ENCODE peak calls at places on chromosomes 7 and 10, in six cellular contexts. I, T, N, J, K and U are unnamed samples.

GRCh38 chr10:118488710-118489497 is 106.5 kb downstream of the PRLHR start:
- DNase-seq in I (no peak), T (no peak), N (no peak), J (no peak), K (no peak), U (no peak)

GRCh38 chr7:1856161-1856965 is 186.3 kb downstream of the ELFN1 start:
- DNase-seq in I (no peak), T (no peak), N (no peak), J (no peak), K (no peak), U (no peak)

GRCh38 chr10:63717089-63717715 is 196.0 kb downstream of the REEP3 start:
- DNase-seq in I (no peak), T (no peak), N (no peak), J (no peak), K (no peak), U (no peak)

GRCh38 chr7:29479606-29480200 is 83.9 kb upstream of the PRR15 start:
- DNase-seq in I (peak), T (no peak), N (no peak), J (no peak), K (no peak), U (no peak)

GRCh38 chr7:5656233-5656632 is 125.2 kb downstream of the RNF216 start:
- DNase-seq in I (no peak), T (no peak), N (no peak), J (no peak), K (no peak), U (no peak)

GRCh38 chr7:98922392-98923107 is 44.2 kb downstream of the TRRAP start:
- DNase-seq in I (no peak), T (no peak), N (no peak), J (no peak), K (peak), U (no peak)

GRCh38 chr10:86956195-86956840 is 1.1 kb downstream of the MMRN2 start:
- DNase-seq in I (no peak), T (no peak), N (no peak), J (no peak), K (no peak), U (no peak)

GRCh38 chr7:388461-388960 is 98.5 kb downstream of the FOXL3 start:
- DNase-seq in I (no peak), T (no peak), N (no peak), J (no peak), K (no peak), U (no peak)

GRCh38 chr7:26675143-26675887 is 189.1 kb downstream of the SKAP2 start:
- DNase-seq in I (no peak), T (peak), N (no peak), J (no peak), K (no peak), U (peak)

GRCh38 chr10:77268721-77269120 is 368.9 kb downstream of the KCNMA1 start:
- DNase-seq in I (no peak), T (no peak), N (no peak), J (no peak), K (no peak), U (no peak)

GRCh38 chr10:26527018-26527417 is 88.9 kb downstream of the APBB1IP start:
- DNase-seq in I (no peak), T (no peak), N (no peak), J (no peak), K (no peak), U (no peak)

GRCh38 chr10:71797533-71798307 is 24.4 kb upstream of the VSIR start:
- DNase-seq in I (no peak), T (no peak), N (no peak), J (no peak), K (no peak), U (no peak)

GRCh38 chr7:37311282-37311868 is 137.3 kb downstream of the ELMO1 start:
- DNase-seq in I (no peak), T (no peak), N (no peak), J (no peak), K (peak), U (no peak)

GRCh38 chr10:32187686-32188085 is 131.5 kb upstream of the KIF5B start:
- DNase-seq in I (no peak), T (no peak), N (no peak), J (no peak), K (no peak), U (no peak)

GRCh38 chr7:37927739-37928444 is 7.5 kb downstream of the EPDR1 start:
- DNase-seq in I (no peak), T (no peak), N (no peak), J (no peak), K (no peak), U (no peak)

GRCh38 chr7:157503229-157503628 is 166.4 kb downstream of the DNAJB6 start:
- DNase-seq in I (no peak), T (no peak), N (no peak), J (no peak), K (no peak), U (no peak)

GRCh38 chr7:41420421-41420820 is 282.5 kb downstream of the INHBA start:
- DNase-seq in I (no peak), T (no peak), N (no peak), J (no peak), K (no peak), U (no peak)

GRCh38 chr7:110922906-110923305 is 168.0 kb upstream of the LRRN3 start:
- DNase-seq in I (no peak), T (peak), N (no peak), J (peak), K (no peak), U (peak)

GRCh38 chr7:151829707-151830106 is 47.2 kb downstream of the PRKAG2 start:
- DNase-seq in I (no peak), T (no peak), N (no peak), J (no peak), K (no peak), U (no peak)

GRCh38 chr7:76069238-76069638 is 21.3 kb downstream of the MDH2 start:
- DNase-seq in I (peak), T (peak), N (no peak), J (peak), K (peak), U (peak)

DNA sequence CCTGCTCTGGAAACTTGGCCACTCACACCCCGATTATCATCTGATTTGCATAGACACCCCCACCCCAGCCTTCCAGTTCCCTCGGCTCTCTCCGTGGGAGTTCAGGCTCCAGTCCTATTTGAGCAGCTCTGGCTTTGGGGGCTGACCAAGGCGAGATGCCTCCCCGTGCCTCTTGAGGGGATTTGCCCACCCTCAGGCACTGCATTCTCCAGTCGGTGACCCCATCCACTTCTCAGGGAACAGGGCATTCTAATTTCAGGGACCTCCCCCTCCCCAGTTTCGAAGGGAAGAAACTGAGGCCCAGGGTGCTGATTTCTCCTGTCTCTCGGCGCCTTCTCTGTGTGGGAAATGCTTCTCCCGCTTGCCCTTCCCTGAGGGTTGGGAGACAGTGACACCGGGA is 35.7 kb upstream of the PAX2 start:
- DNase-seq in I (no peak), T (no peak), N (no peak), J (no peak), K (no peak), U (no peak)
- TF ChIP-seq EZH2 in I (no peak), T (no peak), N (no peak), J (no peak), K (no peak), U (peak)

DNA sequence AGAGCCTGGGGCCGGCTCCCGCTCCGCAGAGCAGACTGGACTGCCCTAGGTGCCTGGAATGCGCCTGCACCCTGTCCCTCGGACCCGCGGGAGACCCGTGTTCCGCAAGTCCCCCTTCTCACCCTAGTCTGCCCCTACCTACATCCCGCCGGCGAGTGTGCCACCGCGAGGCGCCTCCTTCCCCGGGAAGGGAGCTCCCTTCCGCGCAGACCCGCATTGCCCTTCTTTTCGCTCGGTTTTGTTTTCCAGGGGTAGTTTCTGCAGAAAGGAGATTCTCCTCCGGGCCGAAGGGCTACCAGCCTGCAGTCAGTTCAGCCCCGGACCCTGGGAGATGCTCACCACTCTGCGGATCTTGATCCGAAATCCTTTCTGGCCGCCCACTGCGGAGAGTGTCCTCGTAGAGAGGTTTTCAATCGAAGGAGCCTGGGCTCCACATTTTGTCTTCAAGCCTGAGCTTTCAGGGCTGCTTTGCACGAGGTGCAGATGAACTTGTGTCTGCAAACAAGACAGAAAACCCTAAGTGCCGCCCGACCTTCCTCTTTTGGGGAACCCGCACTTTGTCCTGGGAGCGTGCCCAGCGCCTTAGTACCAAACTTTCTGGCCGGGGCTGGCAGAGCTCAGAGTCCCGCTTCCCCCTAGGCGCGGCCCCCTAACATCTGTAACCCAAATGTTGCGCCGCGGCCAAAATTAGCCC is 7.0 kb upstream of the EN2 start:
- DNase-seq in I (no peak), T (no peak), N (no peak), J (no peak), K (no peak), U (no peak)
- TF ChIP-seq EZH2 in I (peak), T (no peak), N (no peak), J (no peak), K (peak), U (no peak)

GRCh38 chr7:93574269-93574645 is 267 bp downstream of the CALCR start:
- DNase-seq in I (peak), T (no peak), N (no peak), J (no peak), K (no peak), U (no peak)
- TF ChIP-seq EZH2 in I (peak), T (peak), N (no peak), J (no peak), K (no peak), U (peak)

GRCh38 chr10:22318772-22319171 is 2.1 kb upstream of the BMI1 start:
- DNase-seq in I (no peak), T (peak), N (no peak), J (no peak), K (no peak), U (no peak)
- TF ChIP-seq EZH2 in I (no peak), T (no peak), N (no peak), J (no peak), K (no peak), U (no peak)

GRCh38 chr10:69572159-69573055 is 815 bp downstream of the NEUROG3 start:
- DNase-seq in I (no peak), T (no peak), N (no peak), J (no peak), K (no peak), U (peak)

GRCh38 chr10:69569144-69569934 is 3.9 kb downstream of the NEUROG3 start:
- DNase-seq in I (no peak), T (no peak), N (no peak), J (no peak), K (no peak), U (no peak)

GRCh38 chr10:69568472-69569143 is 4.6 kb downstream of the NEUROG3 start:
- DNase-seq in I (no peak), T (no peak), N (no peak), J (no peak), K (no peak), U (no peak)

GRCh38 chr10:69571618-69572158 is 1.5 kb downstream of the NEUROG3 start:
- DNase-seq in I (no peak), T (no peak), N (no peak), J (no peak), K (no peak), U (no peak)

DNA sequence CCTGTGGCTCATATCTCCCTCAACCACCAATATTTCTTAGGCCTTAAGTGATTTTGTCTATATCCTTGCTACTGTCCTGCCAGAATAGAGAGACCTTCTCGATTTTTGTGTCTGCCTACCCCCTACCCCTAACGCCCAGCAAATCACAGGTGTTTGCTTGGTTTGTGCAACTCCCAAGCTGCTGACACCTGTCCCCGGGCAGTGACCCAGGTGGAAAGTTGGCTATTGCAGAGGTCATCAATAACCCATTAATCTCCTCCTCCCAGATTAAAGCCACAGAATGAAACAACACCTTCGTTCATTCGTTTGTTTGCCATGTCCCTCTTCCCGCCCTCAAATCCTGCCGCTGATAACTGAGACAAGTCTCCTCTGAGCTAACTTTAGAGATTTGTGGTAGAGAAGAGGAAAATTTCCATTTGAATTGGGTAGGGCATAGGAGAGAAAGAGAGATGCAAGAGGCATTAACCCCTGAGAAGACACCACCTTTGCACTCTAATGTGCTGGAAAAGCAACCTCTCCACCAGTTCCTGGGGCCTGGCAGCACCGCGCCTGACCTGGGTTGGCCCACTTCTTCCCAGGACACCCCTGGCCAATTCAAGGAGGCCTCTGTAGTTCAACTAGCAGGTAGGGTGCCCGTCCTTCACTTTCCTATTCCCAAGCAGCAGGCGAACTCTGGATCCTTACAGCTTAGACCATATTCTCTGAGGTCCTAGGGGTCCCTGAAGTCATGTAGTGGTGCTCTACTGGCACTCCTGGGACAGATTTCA is 3.0 kb downstream of the NEUROG3 start:
- DNase-seq in I (no peak), T (no peak), N (no peak), J (no peak), K (no peak), U (no peak)
- TF ChIP-seq EZH2 in I (no peak), T (no peak), N (no peak), J (no peak), K (no peak), U (no peak)

GRCh38 chr10:132154440-132154839 is 32.3 kb upstream of the DPYSL4 start:
- DNase-seq in I (no peak), T (no peak), N (no peak), J (no peak), K (no peak), U (no peak)
- TF ChIP-seq EZH2 in I (no peak), T (no peak), N (no peak), J (no peak), K (no peak), U (no peak)